ENCODE peak calls at places on chromosome 10, in eight cellular contexts. One of them, this sample, is unnamed.

GRCh38 chr10:9745158-9745557 is 1272.5 kb upstream of the CELF2 start:
- DNase-seq in upper lobe of left lung: no peak
- DNase-seq in transverse colon: no peak
- DNase-seq in HCT116: no peak
- DNase-seq in suprapubic skin: no peak
- DNase-seq in vagina: no peak
- DNase-seq in spleen: no peak
- DNase-seq in stomach: no peak
- DNase-seq in this sample: no peak

GRCh38 chr10:92290076-92290836 is 622 bp downstream of the CPEB3 start:
- DNase-seq in upper lobe of left lung: no peak
- DNase-seq in HCT116: peak; percentile 32
- DNase-seq in vagina: no peak
- DNase-seq in transverse colon: peak; percentile 44
- DNase-seq in stomach: peak; percentile 61
- DNase-seq in suprapubic skin: no peak
- DNase-seq in spleen: no peak
- DNase-seq in this sample: no peak

GRCh38 chr10:93319855-93320254 is 162.3 kb downstream of the MYOF start:
- DNase-seq in suprapubic skin: no peak
- DNase-seq in HCT116: no peak
- DNase-seq in spleen: no peak
- DNase-seq in vagina: no peak
- DNase-seq in stomach: no peak
- DNase-seq in upper lobe of left lung: no peak
- DNase-seq in transverse colon: no peak
- DNase-seq in this sample: no peak

GRCh38 chr10:11270135-11270857 is 252.6 kb downstream of the CELF2 start:
- DNase-seq in stomach: peak; percentile 74
- DNase-seq in suprapubic skin: no peak
- DNase-seq in upper lobe of left lung: no peak
- DNase-seq in vagina: no peak
- DNase-seq in transverse colon: peak; percentile 75
- DNase-seq in spleen: peak; percentile 90
- DNase-seq in HCT116: peak; percentile 50
- DNase-seq in this sample: peak; percentile 50

GRCh38 chr10:117165557-117166419 is 27.7 kb upstream of the VAX1 start:
- DNase-seq in vagina: no peak
- DNase-seq in HCT116: peak; percentile 33
- DNase-seq in spleen: no peak
- DNase-seq in upper lobe of left lung: peak; percentile 88
- DNase-seq in suprapubic skin: peak; percentile 64
- DNase-seq in transverse colon: peak; percentile 29
- DNase-seq in stomach: no peak
- DNase-seq in this sample: no peak

GRCh38 chr10:103574116-103575061 is 80.9 kb downstream of the NEURL1 start:
- DNase-seq in vagina: no peak
- DNase-seq in upper lobe of left lung: no peak
- DNase-seq in suprapubic skin: no peak
- DNase-seq in transverse colon: no peak
- DNase-seq in stomach: no peak
- DNase-seq in spleen: no peak
- DNase-seq in HCT116: no peak
- DNase-seq in this sample: no peak

GRCh38 chr10:29709484-29710002 is 74.8 kb upstream of the SVIL start:
- DNase-seq in transverse colon: no peak
- DNase-seq in suprapubic skin: no peak
- DNase-seq in upper lobe of left lung: peak; percentile 35
- DNase-seq in spleen: no peak
- DNase-seq in vagina: no peak
- DNase-seq in stomach: no peak
- DNase-seq in HCT116: no peak
- DNase-seq in this sample: no peak

GRCh38 chr10:103692421-103693069 is 162.8 kb downstream of the SH3PXD2A start:
- DNase-seq in suprapubic skin: no peak
- DNase-seq in spleen: no peak
- DNase-seq in transverse colon: peak; percentile 47
- DNase-seq in HCT116: no peak
- DNase-seq in stomach: no peak
- DNase-seq in vagina: no peak
- DNase-seq in upper lobe of left lung: peak; percentile 73
- DNase-seq in this sample: peak; percentile 76

GRCh38 chr10:125134483-125134848 is 25.9 kb downstream of the CTBP2 start:
- DNase-seq in stomach: no peak
- DNase-seq in spleen: peak; percentile 65
- DNase-seq in suprapubic skin: no peak
- DNase-seq in upper lobe of left lung: no peak
- DNase-seq in transverse colon: no peak
- DNase-seq in HCT116: no peak
- DNase-seq in vagina: no peak
- DNase-seq in this sample: no peak

GRCh38 chr10:63064706-63065105 is 68.4 kb upstream of the NRBF2 start:
- DNase-seq in vagina: no peak
- DNase-seq in transverse colon: no peak
- DNase-seq in spleen: no peak
- DNase-seq in suprapubic skin: no peak
- DNase-seq in HCT116: no peak
- DNase-seq in upper lobe of left lung: no peak
- DNase-seq in stomach: no peak
- DNase-seq in this sample: no peak

GRCh38 chr10:5088703-5089261 is 5.4 kb upstream of the AKR1C3 start:
- DNase-seq in transverse colon: no peak
- DNase-seq in vagina: no peak
- DNase-seq in stomach: no peak
- DNase-seq in upper lobe of left lung: no peak
- DNase-seq in HCT116: no peak
- DNase-seq in spleen: no peak
- DNase-seq in suprapubic skin: no peak
- DNase-seq in this sample: no peak

GRCh38 chr10:132489053-132489703 is 48.4 kb upstream of the INPP5A start:
- DNase-seq in stomach: no peak
- DNase-seq in transverse colon: no peak
- DNase-seq in HCT116: no peak
- DNase-seq in suprapubic skin: peak; percentile 69
- DNase-seq in vagina: no peak
- DNase-seq in upper lobe of left lung: peak; percentile 56
- DNase-seq in spleen: peak; percentile 41
- DNase-seq in this sample: no peak

GRCh38 chr10:79346388-79347225 is 662 bp upstream of the PPIF start:
- DNase-seq in transverse colon: no peak
- DNase-seq in HCT116: peak; percentile 19
- DNase-seq in vagina: peak; percentile 88
- DNase-seq in stomach: no peak
- DNase-seq in upper lobe of left lung: no peak
- DNase-seq in suprapubic skin: no peak
- DNase-seq in spleen: peak; percentile 85
- DNase-seq in this sample: no peak

GRCh38 chr10:74099836-74100235 is 50.8 kb downstream of the AP3M1 start:
- DNase-seq in upper lobe of left lung: no peak
- DNase-seq in transverse colon: no peak
- DNase-seq in HCT116: no peak
- DNase-seq in suprapubic skin: no peak
- DNase-seq in vagina: no peak
- DNase-seq in stomach: no peak
- DNase-seq in spleen: no peak
- DNase-seq in this sample: no peak

GRCh38 chr10:73758704-73759511 is 14.7 kb downstream of the SEC24C start:
- DNase-seq in transverse colon: no peak
- DNase-seq in upper lobe of left lung: no peak
- DNase-seq in stomach: no peak
- DNase-seq in HCT116: no peak
- DNase-seq in suprapubic skin: no peak
- DNase-seq in spleen: no peak
- DNase-seq in vagina: no peak
- DNase-seq in this sample: no peak

GRCh38 chr10:22324893-22325271 is 4.0 kb downstream of the BMI1 start:
- DNase-seq in transverse colon: no peak
- DNase-seq in HCT116: no peak
- DNase-seq in stomach: no peak
- DNase-seq in spleen: no peak
- DNase-seq in suprapubic skin: no peak
- DNase-seq in vagina: no peak
- DNase-seq in upper lobe of left lung: no peak
- DNase-seq in this sample: no peak

GRCh38 chr10:5376450-5376849 is 11.7 kb downstream of the UCN3 start:
- DNase-seq in HCT116: no peak
- DNase-seq in transverse colon: no peak
- DNase-seq in spleen: no peak
- DNase-seq in stomach: no peak
- DNase-seq in suprapubic skin: no peak
- DNase-seq in vagina: no peak
- DNase-seq in upper lobe of left lung: no peak
- DNase-seq in this sample: no peak

GRCh38 chr10:3126249-3126648 is 46.3 kb downstream of the PITRM1 start:
- DNase-seq in upper lobe of left lung: no peak
- DNase-seq in spleen: no peak
- DNase-seq in suprapubic skin: no peak
- DNase-seq in HCT116: no peak
- DNase-seq in vagina: no peak
- DNase-seq in stomach: no peak
- DNase-seq in transverse colon: no peak
- DNase-seq in this sample: no peak

GRCh38 chr10:70575486-70575873 is 27.1 kb downstream of the PRF1 start:
- DNase-seq in suprapubic skin: no peak
- DNase-seq in transverse colon: no peak
- DNase-seq in HCT116: no peak
- DNase-seq in upper lobe of left lung: no peak
- DNase-seq in vagina: no peak
- DNase-seq in spleen: no peak
- DNase-seq in stomach: no peak
- DNase-seq in this sample: no peak

DNA sequence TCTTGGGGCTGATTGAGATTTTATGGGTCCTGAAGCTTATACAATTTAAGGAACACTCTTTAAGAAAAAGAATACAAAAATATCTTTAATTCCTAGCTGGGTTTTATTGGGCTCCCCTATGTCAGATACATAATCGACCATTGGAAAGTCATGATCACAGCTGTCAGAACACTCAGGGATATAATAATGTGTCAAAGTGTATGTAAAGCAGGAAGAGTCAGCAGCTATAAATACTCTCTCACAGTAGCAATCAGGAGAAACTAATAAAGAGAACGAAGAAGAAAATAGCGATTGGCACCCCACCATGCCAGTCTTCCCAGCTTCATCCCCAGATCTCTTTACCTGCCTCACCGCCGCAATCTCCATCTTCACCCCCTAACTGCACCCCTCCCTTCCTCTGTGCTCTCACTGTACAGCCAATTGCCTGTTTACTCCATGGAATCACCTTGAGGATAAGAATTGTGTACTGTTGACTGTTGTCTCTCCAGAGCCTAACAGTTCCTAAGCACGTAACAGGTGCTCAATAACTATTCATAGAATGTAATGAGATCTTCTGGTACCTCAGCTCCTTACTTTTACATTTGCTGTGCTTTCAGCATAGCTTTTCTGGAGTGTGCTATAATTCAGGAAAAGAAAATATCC is 24.0 kb upstream of the WNT8B start:
- DNase-seq in spleen: no peak
- DNase-seq in HCT116: no peak
- DNase-seq in suprapubic skin: no peak
- DNase-seq in transverse colon: no peak
- DNase-seq in stomach: no peak
- DNase-seq in upper lobe of left lung: no peak
- DNase-seq in vagina: no peak
- DNase-seq in this sample: no peak
- TF ChIP-seq POLR2A in spleen: no peak
- TF ChIP-seq POLR2A in HCT116: no peak
- TF ChIP-seq POLR2A in suprapubic skin: no peak
- TF ChIP-seq POLR2A in transverse colon: no peak
- TF ChIP-seq POLR2A in stomach: no peak
- TF ChIP-seq POLR2A in upper lobe of left lung: no peak
- TF ChIP-seq POLR2A in vagina: no peak
- TF ChIP-seq POLR2A in this sample: no peak

GRCh38 chr10:96842896-96843723 is 11.0 kb downstream of the LCOR start:
- DNase-seq in HCT116: no peak
- DNase-seq in stomach: no peak
- DNase-seq in upper lobe of left lung: no peak
- DNase-seq in spleen: no peak
- DNase-seq in transverse colon: no peak
- DNase-seq in suprapubic skin: no peak
- DNase-seq in vagina: no peak
- DNase-seq in this sample: no peak
- TF ChIP-seq POLR2AphosphoS5 in HCT116: no peak
- TF ChIP-seq POLR2AphosphoS5 in stomach: no peak
- TF ChIP-seq POLR2AphosphoS5 in upper lobe of left lung: no peak
- TF ChIP-seq POLR2AphosphoS5 in spleen: no peak
- TF ChIP-seq POLR2AphosphoS5 in transverse colon: no peak
- TF ChIP-seq POLR2AphosphoS5 in suprapubic skin: no peak
- TF ChIP-seq POLR2AphosphoS5 in vagina: no peak
- TF ChIP-seq POLR2AphosphoS5 in this sample: no peak

DNA sequence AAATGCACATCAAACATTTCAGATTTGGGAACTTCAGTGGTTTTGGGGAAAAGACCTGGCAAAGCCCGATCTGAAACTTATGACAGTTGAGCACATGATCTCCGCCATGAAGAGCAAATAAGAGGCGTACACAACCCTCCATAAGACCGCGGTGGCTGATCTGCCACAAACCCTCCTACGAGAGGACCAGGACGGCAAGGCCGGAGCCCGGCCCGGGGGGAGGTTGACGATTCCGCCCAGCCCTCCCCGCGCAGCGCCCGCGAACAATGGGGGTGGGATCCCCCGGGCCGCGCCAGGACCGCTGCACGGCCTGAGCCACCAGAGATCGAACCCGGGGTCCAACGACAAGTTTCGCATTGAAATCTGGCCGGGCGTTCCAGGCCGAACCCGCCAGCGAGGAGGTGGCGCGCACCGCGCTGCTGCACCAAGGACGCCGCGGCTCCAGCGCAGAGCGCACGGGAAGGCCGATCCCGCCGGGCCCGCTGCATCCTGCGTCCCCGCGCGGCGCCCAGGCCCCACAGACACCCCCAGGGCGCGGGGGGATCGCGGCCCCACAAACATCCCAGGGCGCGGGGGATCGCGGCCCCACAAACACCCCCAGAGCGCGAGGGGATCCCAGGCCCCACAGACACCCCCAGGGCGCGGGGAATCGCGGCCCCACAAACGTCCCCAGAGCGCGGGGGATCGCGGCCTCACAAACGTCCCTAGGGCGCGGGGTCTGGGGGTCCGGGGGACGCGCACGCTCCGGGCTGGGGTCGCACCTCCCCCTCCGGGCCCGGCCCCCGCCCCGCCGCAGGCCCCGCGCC is 644 bp downstream of the DIP2C start:
- DNase-seq in vagina: no peak
- DNase-seq in upper lobe of left lung: peak; percentile 89
- DNase-seq in suprapubic skin: no peak
- DNase-seq in transverse colon: peak; percentile 36
- DNase-seq in spleen: no peak
- DNase-seq in HCT116: no peak
- DNase-seq in stomach: peak; percentile 45
- DNase-seq in this sample: no peak
- TF ChIP-seq POLR2A in vagina: no peak
- TF ChIP-seq POLR2A in upper lobe of left lung: no peak
- TF ChIP-seq POLR2A in suprapubic skin: no peak
- TF ChIP-seq POLR2A in transverse colon: no peak
- TF ChIP-seq POLR2A in spleen: no peak
- TF ChIP-seq POLR2A in HCT116: no peak
- TF ChIP-seq POLR2A in stomach: no peak
- TF ChIP-seq POLR2A in this sample: no peak

DNA sequence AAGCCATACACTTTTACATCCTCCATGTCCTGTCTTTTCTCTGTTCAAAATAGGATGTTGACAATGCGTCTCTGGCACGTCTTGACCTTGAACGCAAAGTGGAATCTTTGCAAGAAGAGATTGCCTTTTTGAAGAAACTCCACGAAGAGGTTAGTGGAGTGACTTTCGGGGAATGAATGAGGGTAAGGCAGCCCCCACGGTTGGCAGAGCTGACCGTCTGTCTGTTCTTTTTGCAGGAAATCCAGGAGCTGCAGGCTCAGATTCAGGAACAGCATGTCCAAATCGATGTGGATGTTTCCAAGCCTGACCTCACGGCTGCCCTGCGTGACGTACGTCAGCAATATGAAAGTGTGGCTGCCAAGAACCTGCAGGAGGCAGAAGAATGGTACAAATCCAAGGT is 5.5 kb downstream of the VIM start:
- DNase-seq in spleen: no peak
- DNase-seq in vagina: no peak
- DNase-seq in transverse colon: peak; percentile 44
- DNase-seq in upper lobe of left lung: no peak
- DNase-seq in HCT116: no peak
- DNase-seq in stomach: no peak
- DNase-seq in suprapubic skin: no peak
- DNase-seq in this sample: no peak
- TF ChIP-seq POLR2AphosphoS5 in spleen: peak; percentile 55
- TF ChIP-seq POLR2AphosphoS5 in vagina: no peak
- TF ChIP-seq POLR2AphosphoS5 in transverse colon: peak; percentile 31
- TF ChIP-seq POLR2AphosphoS5 in upper lobe of left lung: peak; percentile 45
- TF ChIP-seq POLR2AphosphoS5 in HCT116: no peak
- TF ChIP-seq POLR2AphosphoS5 in stomach: no peak
- TF ChIP-seq POLR2AphosphoS5 in suprapubic skin: peak; percentile 36
- TF ChIP-seq POLR2AphosphoS5 in this sample: no peak

This sample was measured in GM12892.